ENCODE peak calls at places on chromosomes 2 and 18, in seven cellular contexts. M is IMR-90, Y is mesendoderm, G is trophoblast cell, A is mesenchymal stem cell, B is H9, F is H1. L is an unnamed sample.

GRCh38 chr2:220347661-220348060 is 720.2 kb downstream of the SLC4A3 start:
- DNase-seq in M (peak), Y (no peak), G (no peak), A (no peak), B (no peak), F (no peak), L (no peak)

GRCh38 chr2:209671280-209671679 is 100.4 kb upstream of the UNC80 start:
- DNase-seq in M (no peak), Y (no peak), G (no peak), A (no peak), B (no peak), F (no peak), L (peak)

GRCh38 chr18:25298853-25299274 is 53.1 kb downstream of the ZNF521 start:
- DNase-seq in M (peak), Y (no peak), G (peak), A (peak), B (no peak), F (no peak), L (no peak)

GRCh38 chr18:44973282-44973681 is 292.6 kb downstream of the SETBP1 start:
- DNase-seq in M (no peak), Y (peak), G (peak), A (peak), B (no peak), F (no peak), L (no peak)

GRCh38 chr18:46469186-46469915 is 187.7 kb downstream of the LOXHD1 start:
- DNase-seq in M (no peak), Y (peak), G (no peak), A (no peak), B (no peak), F (no peak), L (no peak)

GRCh38 chr2:6812857-6813530 is 52.7 kb downstream of the CMPK2 start:
- DNase-seq in M (no peak), Y (no peak), G (no peak), A (no peak), B (no peak), F (no peak), L (no peak)

GRCh38 chr2:190207929-190208328 is 111.7 kb downstream of the HIBCH start:
- DNase-seq in M (no peak), Y (no peak), G (no peak), A (no peak), B (no peak), F (no peak), L (no peak)

GRCh38 chr2:189298481-189298880 is 118.9 kb upstream of the COL5A2 start:
- DNase-seq in M (peak), Y (no peak), G (no peak), A (no peak), B (no peak), F (no peak), L (no peak)

GRCh38 chr2:216317831-216318230 is 54.5 kb downstream of the MARCHF4 start:
- DNase-seq in M (no peak), Y (peak), G (no peak), A (no peak), B (no peak), F (no peak), L (no peak)

GRCh38 chr18:69326094-69326493 is 74.6 kb upstream of the DOK6 start:
- DNase-seq in M (no peak), Y (no peak), G (peak), A (no peak), B (no peak), F (no peak), L (no peak)

GRCh38 chr2:43448011-43448821 is 147.6 kb downstream of the THADA start:
- DNase-seq in M (no peak), Y (peak), G (no peak), A (peak), B (no peak), F (no peak), L (no peak)

GRCh38 chr18:46422552-46423055 is 234.4 kb downstream of the LOXHD1 start:
- DNase-seq in M (no peak), Y (no peak), G (no peak), A (no peak), B (peak), F (no peak), L (no peak)

GRCh38 chr2:15154289-15154688 is 406.8 kb downstream of the NBAS start:
- DNase-seq in M (peak), Y (peak), G (peak), A (no peak), B (no peak), F (no peak), L (no peak)

GRCh38 chr2:45152691-45153090 is 143.4 kb upstream of the SIX2 start:
- DNase-seq in M (no peak), Y (no peak), G (no peak), A (no peak), B (no peak), F (no peak), L (no peak)

GRCh38 chr2:41911033-41911432 is 136.8 kb upstream of the PKDCC start:
- DNase-seq in M (no peak), Y (no peak), G (no peak), A (no peak), B (no peak), F (no peak), L (no peak)

GRCh38 chr18:6920099-6920955 is 190.8 kb downstream of the ARHGAP28 start:
- DNase-seq in M (peak), Y (peak), G (peak), A (peak), B (peak), F (peak), L (peak)

GRCh38 chr2:142069489-142069888 is 61.3 kb downstream of the LRP1B start:
- DNase-seq in M (no peak), Y (no peak), G (no peak), A (no peak), B (no peak), F (no peak), L (no peak)

GRCh38 chr18:55401638-55402191 is 186.3 kb downstream of the TCF4 start:
- DNase-seq in M (peak), Y (peak), G (peak), A (peak), B (peak), F (no peak), L (peak)

GRCh38 chr18:52348209-52348608 is 8.2 kb downstream of the DCC start:
- DNase-seq in M (no peak), Y (peak), G (peak), A (no peak), B (peak), F (peak), L (no peak)

GRCh38 chr2:33062665-33063249 is 116.0 kb downstream of the LTBP1 start:
- DNase-seq in M (peak), Y (peak), G (peak), A (no peak), B (no peak), F (no peak), L (no peak)

GRCh38 chr2:144099746-144100438 is 420.0 kb downstream of the ZEB2 start:
- DNase-seq in M (peak), Y (peak), G (peak), A (peak), B (no peak), F (no peak), L (no peak)

GRCh38 chr2:102801858-102802699 is 40.2 kb downstream of the TMEM182 start:
- DNase-seq in M (no peak), Y (no peak), G (no peak), A (no peak), B (no peak), F (no peak), L (no peak)

GRCh38 chr18:388198-388597 is 112.3 kb downstream of the COLEC12 start:
- DNase-seq in M (no peak), Y (no peak), G (no peak), A (no peak), B (no peak), F (no peak), L (no peak)

GRCh38 chr2:100891911-100892642 is 72.1 kb downstream of the NPAS2 start:
- DNase-seq in M (peak), Y (no peak), G (peak), A (peak), B (no peak), F (no peak), L (no peak)

GRCh38 chr18:62183578-62184195 is 3.2 kb downstream of the PIGN start:
- DNase-seq in M (peak), Y (peak), G (peak), A (peak), B (no peak), F (no peak), L (peak)

GRCh38 chr2:71133603-71134002 is 3.2 kb downstream of the MPHOSPH10 start:
- DNase-seq in M (no peak), Y (no peak), G (no peak), A (no peak), B (no peak), F (no peak), L (no peak)

GRCh38 chr2:171882095-171882769 is 11.8 kb downstream of the SLC25A12 start:
- DNase-seq in M (peak), Y (no peak), G (no peak), A (peak), B (no peak), F (no peak), L (no peak)

GRCh38 chr2:119476301-119477117 is 44.9 kb downstream of the TMEM37 start:
- DNase-seq in M (peak), Y (peak), G (peak), A (peak), B (peak), F (peak), L (peak)

GRCh38 chr2:9388102-9388735 is 35.1 kb downstream of the ITGB1BP1 start:
- DNase-seq in M (no peak), Y (no peak), G (no peak), A (no peak), B (no peak), F (no peak), L (no peak)

GRCh38 chr18:9714832-9715343 is 6.8 kb downstream of the RAB31 start:
- DNase-seq in M (no peak), Y (no peak), G (no peak), A (no peak), B (no peak), F (no peak), L (no peak)

DNA sequence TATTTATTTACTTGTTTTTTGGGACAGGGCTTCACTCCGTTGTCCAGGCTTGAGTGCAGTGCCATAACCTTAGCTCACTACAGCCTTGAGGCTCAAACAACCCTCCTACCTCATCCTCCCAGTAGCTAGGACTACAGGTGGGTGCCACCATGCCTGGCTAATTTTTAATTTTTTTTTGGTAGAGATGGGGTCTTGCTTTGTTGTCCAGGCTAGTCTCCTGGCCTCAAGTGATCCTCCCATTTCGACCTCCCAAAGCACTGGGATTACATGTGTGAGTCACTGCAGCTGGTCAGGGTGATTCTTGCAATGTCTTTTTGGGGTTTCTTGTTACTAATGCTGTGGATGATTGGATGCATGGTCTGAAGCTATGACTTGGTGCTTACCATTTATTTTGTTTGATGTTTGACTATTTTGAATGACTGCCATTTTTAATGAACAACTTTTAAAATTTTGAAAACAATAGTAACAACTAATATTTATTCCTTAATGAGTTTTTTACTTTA is 6.5 kb downstream of the CERS6 start:
- DNase-seq in M (no peak), Y (no peak), G (no peak), A (no peak), B (no peak), F (no peak), L (no peak)
- H3K23ac ChIP-seq in M (no peak), Y (no peak), G (no peak), A (no peak), B (no peak), F (no peak), L (no peak)

GRCh38 chr18:24089059-24089458 is 49.8 kb upstream of the CABYR start:
- DNase-seq in M (peak), Y (no peak), G (no peak), A (peak), B (no peak), F (no peak), L (no peak)
- H3K27ac ChIP-seq in M (no peak), Y (no peak), G (no peak), A (no peak), B (no peak), F (no peak), L (no peak)

DNA sequence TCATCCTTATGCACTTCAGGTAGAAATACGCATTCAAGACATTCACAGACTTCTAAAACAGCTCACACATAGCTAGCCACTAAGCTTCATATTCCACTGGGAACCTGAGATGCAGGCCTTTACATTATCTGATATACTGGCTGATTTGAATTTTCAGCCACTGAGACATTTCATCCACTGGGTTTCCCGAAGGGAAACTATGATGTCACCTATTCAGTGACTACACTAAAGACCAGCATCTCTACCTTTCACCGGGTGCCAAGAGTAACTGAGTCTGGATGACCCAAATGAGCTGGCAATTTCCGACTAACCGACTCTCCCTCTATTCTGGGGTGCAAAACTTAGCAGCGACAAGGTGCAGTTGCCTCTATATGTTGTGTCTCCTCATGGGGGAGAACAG is 31.8 kb upstream of the SP140L start:
- DNase-seq in M (no peak), Y (no peak), G (peak), A (no peak), B (no peak), F (no peak), L (no peak)
- H3K23ac ChIP-seq in M (no peak), Y (no peak), G (no peak), A (no peak), B (no peak), F (no peak), L (no peak)

DNA sequence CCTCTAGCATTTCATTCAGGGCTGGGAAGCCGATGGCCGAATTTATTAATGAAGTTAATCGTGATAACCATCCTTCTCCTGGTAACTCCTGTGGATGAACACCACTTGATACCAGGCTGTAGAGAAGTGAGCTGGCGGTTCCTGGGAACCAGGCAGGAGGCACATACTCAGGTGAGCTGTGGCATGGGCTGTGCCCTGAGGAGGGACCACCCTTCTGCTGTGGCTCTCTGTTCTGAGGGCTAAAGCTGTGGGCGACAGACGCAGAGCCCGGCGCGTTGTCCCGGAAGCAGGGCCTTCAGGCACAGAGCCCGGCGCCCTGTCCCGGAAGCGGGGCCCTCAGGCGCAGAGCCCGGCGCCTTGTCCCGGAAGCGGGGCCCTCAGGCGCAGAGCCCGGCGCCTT is 462.3 kb upstream of the SALL3 start:
- DNase-seq in M (no peak), Y (no peak), G (no peak), A (no peak), B (no peak), F (no peak), L (no peak)
- H3K27ac ChIP-seq in M (no peak), Y (no peak), G (no peak), A (no peak), B (no peak), F (no peak), L (no peak)